ENCODE peak calls at places on chromosomes 7 and 10, in eight cellular contexts. G, U, F, C, E, I, J and A are unnamed samples. For H3K27me3, the result is how much of the 10 kb centered on the place peaks cover.

GRCh38 chr7:101171442-101171837 is 6.1 kb upstream of the VGF start:
- DNase-seq in G (no peak), U (peak), F (no peak), C (no peak), E (no peak), I (no peak), J (no peak), A (no peak)

GRCh38 chr10:81957976-81958375 is 83.0 kb downstream of the NRG3 start:
- DNase-seq in G (no peak), U (no peak), F (no peak), C (no peak), E (no peak), I (peak), J (no peak), A (no peak)

GRCh38 chr10:110207805-110208613 is 604 bp downstream of the MXI1 start:
- DNase-seq in G (no peak), U (peak), F (peak), C (peak), E (peak), I (no peak), J (no peak), A (peak)

GRCh38 chr7:114081606-114082425 is 163.0 kb upstream of the PPP1R3A start:
- DNase-seq in G (no peak), U (peak), F (no peak), C (no peak), E (no peak), I (peak), J (no peak), A (peak)

GRCh38 chr7:2517004-2517403 is 2.6 kb upstream of the LFNG start:
- DNase-seq in G (no peak), U (peak), F (no peak), C (no peak), E (no peak), I (peak), J (no peak), A (peak)

GRCh38 chr7:137670521-137671064 is 176.2 kb downstream of the DGKI start:
- DNase-seq in G (no peak), U (no peak), F (no peak), C (no peak), E (no peak), I (peak), J (peak), A (peak)

GRCh38 chr7:82700739-82701138 is 257.2 kb upstream of the CACNA2D1 start:
- DNase-seq in G (no peak), U (no peak), F (no peak), C (no peak), E (no peak), I (no peak), J (no peak), A (no peak)

GRCh38 chr7:139094596-139094995 is 14.9 kb downstream of the ZC3HAV1 start:
- DNase-seq in G (no peak), U (peak), F (no peak), C (no peak), E (no peak), I (no peak), J (no peak), A (no peak)

GRCh38 chr7:44713141-44713540 is 35.5 kb upstream of the ZMIZ2 start:
- DNase-seq in G (no peak), U (no peak), F (no peak), C (no peak), E (peak), I (no peak), J (no peak), A (no peak)

GRCh38 chr10:78277734-78278404 is 244.2 kb downstream of the RPS24 start:
- DNase-seq in G (peak), U (peak), F (peak), C (no peak), E (peak), I (peak), J (no peak), A (no peak)

GRCh38 chr7:6026011-6026819 is 5.0 kb upstream of the ANKRD61 start:
- DNase-seq in G (peak), U (peak), F (peak), C (peak), E (peak), I (no peak), J (peak), A (peak)

GRCh38 chr10:104329754-104330153 is 8.5 kb downstream of the ITPRIP start:
- DNase-seq in G (no peak), U (peak), F (peak), C (no peak), E (peak), I (peak), J (no peak), A (peak)

GRCh38 chr7:43302211-43302711 is 189.8 kb downstream of the HECW1 start:
- DNase-seq in G (no peak), U (peak), F (peak), C (no peak), E (no peak), I (peak), J (no peak), A (peak)

GRCh38 chr10:13969118-13969791 is 361.5 kb downstream of the FRMD4A start:
- DNase-seq in G (no peak), U (no peak), F (no peak), C (no peak), E (no peak), I (no peak), J (no peak), A (peak)

GRCh38 chr7:13291010-13291409 is 603.6 kb downstream of the ARL4A start:
- DNase-seq in G (no peak), U (no peak), F (no peak), C (no peak), E (no peak), I (peak), J (no peak), A (peak)

GRCh38 chr7:133556553-133556952 is 303.7 kb downstream of the EXOC4 start:
- DNase-seq in G (no peak), U (no peak), F (no peak), C (no peak), E (no peak), I (peak), J (no peak), A (no peak)

GRCh38 chr10:24992512-24993133 is 23.3 kb downstream of the ENKUR start:
- DNase-seq in G (no peak), U (no peak), F (no peak), C (no peak), E (no peak), I (no peak), J (no peak), A (no peak)

GRCh38 chr7:50069613-50070012 is 23.4 kb downstream of the ZPBP start:
- DNase-seq in G (no peak), U (no peak), F (peak), C (peak), E (peak), I (peak), J (peak), A (peak)

GRCh38 chr10:111076191-111076681 is 593 bp upstream of the ADRA2A start:
- DNase-seq in G (no peak), U (peak), F (peak), C (peak), E (peak), I (peak), J (no peak), A (no peak)

GRCh38 chr7:146736446-146737190 is 620.0 kb downstream of the CNTNAP2 start:
- DNase-seq in G (no peak), U (peak), F (no peak), C (no peak), E (no peak), I (no peak), J (no peak), A (peak)

GRCh38 chr10:132705173-132705572 is 80.8 kb downstream of the NKX6-2 start:
- DNase-seq in G (no peak), U (no peak), F (no peak), C (no peak), E (peak), I (no peak), J (no peak), A (no peak)

GRCh38 chr7:47344171-47344955 is 237.5 kb downstream of the TNS3 start:
- DNase-seq in G (no peak), U (no peak), F (no peak), C (no peak), E (peak), I (no peak), J (no peak), A (no peak)

GRCh38 chr7:158098125-158099030 is 489.2 kb downstream of the PTPRN2 start:
- DNase-seq in G (no peak), U (no peak), F (no peak), C (no peak), E (peak), I (no peak), J (no peak), A (no peak)

GRCh38 chr10:112367516-112367915 is 6.4 kb upstream of the ACSL5 start:
- DNase-seq in G (no peak), U (no peak), F (no peak), C (no peak), E (no peak), I (no peak), J (no peak), A (no peak)

GRCh38 chr7:4103352-4104091 is 578.6 kb upstream of the FOXK1 start:
- DNase-seq in G (no peak), U (peak), F (no peak), C (no peak), E (peak), I (peak), J (no peak), A (no peak)

GRCh38 chr10:75408911-75409885 is 7.6 kb upstream of the ZNF503 start:
- DNase-seq in G (no peak), U (peak), F (peak), C (peak), E (peak), I (no peak), J (no peak), A (peak)

DNA sequence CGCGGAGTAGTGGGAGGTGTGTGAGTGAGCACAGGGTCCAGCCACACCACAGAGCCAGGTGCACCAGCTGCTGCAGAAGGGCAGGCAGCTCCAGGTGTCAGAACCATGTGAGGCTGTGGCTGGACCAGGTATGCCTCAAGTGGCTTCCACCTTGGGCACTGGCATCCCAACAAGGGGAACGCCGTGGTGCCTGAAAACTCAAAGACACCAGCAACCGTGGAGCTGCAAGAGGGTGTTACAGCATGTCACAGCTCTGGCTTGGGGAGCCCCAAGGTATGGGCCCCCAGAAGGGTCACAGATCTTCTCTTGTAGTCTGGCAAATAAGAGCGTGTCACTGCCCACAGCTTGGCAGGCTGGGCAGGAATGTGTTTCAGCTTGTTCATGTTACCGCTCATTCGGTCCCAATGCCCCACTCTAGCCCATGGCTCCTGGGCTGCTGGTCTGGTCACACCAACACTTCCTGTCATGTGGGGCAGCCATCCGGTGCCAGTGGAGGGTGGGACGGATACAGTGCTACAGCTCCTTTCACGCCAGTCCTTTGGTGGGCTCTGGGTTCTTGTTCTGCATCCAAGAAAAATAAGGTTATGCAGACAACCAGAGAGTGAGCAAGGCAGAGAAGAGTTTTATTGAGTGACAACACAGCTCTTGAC is 29.8 kb downstream of the STRA8 start:
- DNase-seq in G (no peak), U (no peak), F (no peak), C (no peak), E (no peak), I (no peak), J (no peak), A (no peak)
- H3K27me3 ChIP-seq in G (under half), U (under half), F (under half), C (under half), E (under half), I (under half), J (under half), A (under half)

GRCh38 chr10:129973674-129974059 is 9.6 kb upstream of the EBF3 start:
- DNase-seq in G (no peak), U (peak), F (no peak), C (no peak), E (peak), I (no peak), J (no peak), A (no peak)
- H3K27me3 ChIP-seq in G (under half), U (under half), F (half or more), C (under half), E (half or more), I (under half), J (under half), A (under half)

DNA sequence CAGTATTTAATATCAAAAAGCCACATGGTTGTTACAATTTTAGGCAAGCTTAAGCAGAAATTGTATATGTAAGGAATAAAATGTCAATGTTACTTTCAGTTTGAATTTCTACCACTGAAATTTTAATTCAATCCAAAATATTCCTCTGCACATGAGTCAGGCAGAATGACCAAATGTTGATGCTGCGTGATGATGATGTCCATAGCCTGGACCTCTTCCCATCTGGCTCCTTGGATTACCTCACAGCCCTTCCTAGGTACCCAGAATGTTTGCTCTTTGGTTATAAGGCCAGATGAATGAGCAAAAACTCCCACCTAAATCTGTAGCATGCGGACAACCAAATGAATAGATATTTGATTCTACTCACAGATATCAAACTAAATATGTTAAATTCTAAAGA is 258.3 kb upstream of the IMMP2L start:
- DNase-seq in G (no peak), U (no peak), F (no peak), C (no peak), E (no peak), I (no peak), J (no peak), A (no peak)
- H3K27me3 ChIP-seq in G (under half), U (under half), F (under half), C (under half), E (under half), I (under half), J (under half), A (under half)

GRCh38 chr7:121393005-121393366 is 3.1 kb downstream of the FAM3C start:
- DNase-seq in G (no peak), U (no peak), F (no peak), C (no peak), E (no peak), I (no peak), J (no peak), A (no peak)

GRCh38 chr7:121394709-121395140 is 1.4 kb downstream of the FAM3C start:
- DNase-seq in G (no peak), U (no peak), F (no peak), C (no peak), E (no peak), I (no peak), J (no peak), A (no peak)

GRCh38 chr7:121391686-121392085 is 4.4 kb downstream of the FAM3C start:
- DNase-seq in G (no peak), U (no peak), F (no peak), C (no peak), E (no peak), I (no peak), J (no peak), A (no peak)

GRCh38 chr7:121390109-121390508 is 6.0 kb downstream of the FAM3C start:
- DNase-seq in G (no peak), U (no peak), F (no peak), C (no peak), E (no peak), I (no peak), J (no peak), A (no peak)

GRCh38 chr7:121392277-121393004 is 3.7 kb downstream of the FAM3C start:
- DNase-seq in G (no peak), U (no peak), F (no peak), C (no peak), E (no peak), I (no peak), J (no peak), A (no peak)
- H3K27me3 ChIP-seq in G (under half), U (under half), F (under half), C (under half), E (under half), I (under half), J (under half), A (under half)

DNA sequence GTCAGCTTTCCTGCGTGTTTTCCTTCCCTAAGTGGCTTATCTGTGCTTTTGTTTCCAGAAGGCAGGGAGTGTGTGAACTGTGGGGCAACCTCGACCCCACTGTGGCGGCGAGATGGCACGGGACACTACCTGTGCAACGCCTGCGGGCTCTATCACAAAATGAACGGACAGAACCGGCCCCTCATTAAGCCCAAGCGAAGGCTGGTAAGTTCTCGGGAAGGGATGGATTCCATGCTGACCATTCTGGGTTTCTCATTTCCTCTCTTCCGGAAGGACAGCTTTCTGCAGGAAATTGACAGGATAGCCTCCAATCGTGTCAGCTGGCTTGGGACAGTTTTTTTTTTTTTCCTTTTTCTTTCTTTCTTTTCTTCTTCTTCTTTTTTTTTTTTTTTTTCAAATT is 9.4 kb downstream of the GATA3 start:
- DNase-seq in G (no peak), U (no peak), F (no peak), C (no peak), E (no peak), I (no peak), J (no peak), A (no peak)
- H3K27me3 ChIP-seq in G (under half), U (under half), F (half or more), C (under half), E (under half), I (under half), J (under half), A (under half)

GRCh38 chr7:74420006-74420405 is 33.7 kb upstream of the GTF2IRD1 start:
- DNase-seq in G (no peak), U (no peak), F (no peak), C (no peak), E (no peak), I (no peak), J (no peak), A (no peak)
- H3K27me3 ChIP-seq in G (under half), U (under half), F (under half), C (under half), E (under half), I (under half), J (under half), A (under half)

DNA sequence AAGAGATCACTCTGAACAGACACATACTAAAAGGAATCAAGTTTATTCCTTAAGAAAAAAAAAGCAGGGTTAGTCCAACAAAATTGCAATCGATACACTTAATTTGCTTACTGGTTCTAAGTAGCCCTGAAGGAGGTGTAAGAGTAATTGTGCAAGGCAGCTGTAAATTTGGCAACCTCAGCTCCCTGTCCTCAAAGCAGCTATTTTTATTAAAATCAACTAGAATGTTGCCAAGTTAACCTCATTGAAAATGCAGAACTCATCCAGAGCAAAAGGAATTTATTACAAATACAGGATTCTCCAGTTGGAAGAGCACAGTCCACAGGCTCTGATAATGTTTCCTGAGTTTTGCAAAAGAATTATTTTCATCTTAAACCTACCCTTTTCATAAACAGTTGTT is 691.3 kb downstream of the PHTF2 start:
- DNase-seq in G (no peak), U (no peak), F (no peak), C (no peak), E (no peak), I (peak), J (no peak), A (no peak)
- H3K27me3 ChIP-seq in G (under half), U (under half), F (under half), C (under half), E (under half), I (under half), J (under half), A (under half)

DNA sequence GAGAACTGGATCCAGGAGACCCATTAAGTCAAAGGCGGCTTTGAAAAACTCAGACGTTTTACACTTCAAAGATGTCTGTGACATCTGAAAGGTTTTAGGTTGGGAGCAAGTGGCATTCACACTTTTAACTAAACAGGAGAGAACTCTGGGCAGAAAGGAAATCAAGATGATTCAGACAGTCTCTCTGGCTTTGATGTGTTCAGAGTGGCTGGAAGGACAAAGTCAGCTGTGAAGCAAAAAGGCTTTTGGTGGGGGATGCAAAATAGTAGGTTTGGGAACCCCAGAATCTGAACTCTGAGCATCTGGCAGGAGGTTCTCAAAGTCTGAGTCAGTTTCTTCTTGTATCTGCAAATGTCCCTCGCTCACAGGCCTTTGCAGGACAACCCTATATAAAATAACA is 66.6 kb downstream of the PRKCQ start:
- DNase-seq in G (no peak), U (no peak), F (no peak), C (no peak), E (no peak), I (no peak), J (no peak), A (no peak)
- H3K27me3 ChIP-seq in G (under half), U (under half), F (under half), C (under half), E (under half), I (under half), J (under half), A (under half)

GRCh38 chr7:27200761-27201230 is 905 bp upstream of the HOXA13 start:
- DNase-seq in G (no peak), U (no peak), F (no peak), C (no peak), E (no peak), I (no peak), J (no peak), A (no peak)
- H3K27me3 ChIP-seq in G (half or more), U (under half), F (half or more), C (half or more), E (half or more), I (half or more), J (half or more), A (half or more)